ENCODE peak calls at places on chromosomes 16 and 17, in four cellular contexts. K, Z, X and R are unnamed samples.

GRCh38 chr17:29369831-29370735 is 20.1 kb upstream of the TAOK1 start:
- DNase-seq in Z (peak; percentile 56), K (peak; percentile 44), X (peak; percentile 74), R (peak; percentile 86)

GRCh38 chr16:34078697-34079096 is 619.3 kb downstream of the TP53TG3F start:
- DNase-seq in X (no peak), K (no peak), Z (no peak), R (no peak)

GRCh38 chr16:49455181-49455990 is 81.8 kb downstream of the C16orf78 start:
- DNase-seq in K (no peak), Z (no peak), X (no peak), R (no peak)

GRCh38 chr16:27515874-27516353 is 33.8 kb downstream of the GTF3C1 start:
- DNase-seq in K (peak; percentile 18), Z (peak; percentile 15), X (no peak), R (peak; percentile 2)

GRCh38 chr17:38451840-38452529 is 23.7 kb downstream of the ARHGAP23 start:
- DNase-seq in Z (no peak), K (no peak), X (no peak), R (no peak)

GRCh38 chr16:14102925-14103720 is 32.0 kb downstream of the MRTFB start:
- DNase-seq in K (no peak), Z (no peak), X (no peak), R (no peak)

GRCh38 chr17:64969046-64969501 is 49.8 kb upstream of the LRRC37A3 start:
- DNase-seq in X (peak; percentile 57), K (no peak), Z (no peak), R (no peak)

GRCh38 chr17:79618383-79619067 is 7.7 kb upstream of the RBFOX3 start:
- DNase-seq in K (no peak), Z (no peak), X (no peak), R (no peak)

GRCh38 chr17:83012873-83013778 is 66.3 kb upstream of the METRNL start:
- DNase-seq in Z (no peak), X (no peak), K (no peak), R (no peak)

GRCh38 chr17:33039874-33040273 is 48.2 kb downstream of the SPACA3 start:
- DNase-seq in Z (no peak), K (no peak), X (no peak), R (no peak)